ENCODE peak calls at places on chromosomes 1 and 21, in ten cellular contexts. A is foreskin keratinocyte, Z is WTC11, F is IMR-90, B is HFF-Myc, H is RWPE2, L is fibroblast of pulmonary artery, Y is RWPE1, I is bronchial epithelial cell, C is heart right ventricle. E is an unnamed sample.

GRCh38 chr21:39715804-39716397 is 29.1 kb upstream of the IGSF5 start:
- DNase-seq in I (peak; percentile 21), B (no peak), C (peak; percentile 16), A (no peak), L (peak; percentile 54), Y (peak; percentile 47), Z (peak; percentile 54), F (peak; percentile 32), H (no peak), E (peak; percentile 60)

GRCh38 chr1:6905790-6906189 is 120.5 kb downstream of the CAMTA1 start:
- DNase-seq in C (no peak), Z (no peak), H (no peak), A (no peak), L (no peak), F (no peak), B (no peak), Y (no peak), I (no peak), E (no peak)

GRCh38 chr1:234409328-234409727 is 36.1 kb downstream of the COA6 start:
- DNase-seq in Z (no peak), I (no peak), F (peak; percentile 8), C (no peak), B (no peak), H (no peak), A (no peak), L (no peak), Y (no peak), E (no peak)

GRCh38 chr1:46197551-46198025 is 646 bp downstream of the POMGNT1 start:
- DNase-seq in F (no peak), I (no peak), B (no peak), A (no peak), H (no peak), C (no peak), Z (no peak), Y (no peak), L (no peak), E (no peak)

GRCh38 chr1:10516925-10517676 is 42.4 kb downstream of the PEX14 start:
- DNase-seq in I (no peak), Z (no peak), A (no peak), C (no peak), L (no peak), B (no peak), F (no peak), Y (no peak), H (no peak), E (no peak)

GRCh38 chr1:24318238-24318987 is 744 bp upstream of the GRHL3 start:
- DNase-seq in I (peak; percentile 69), Y (no peak), L (peak; percentile 25), Z (no peak), H (no peak), F (peak; percentile 36), C (no peak), A (no peak), B (no peak), E (no peak)

GRCh38 chr1:108584320-108584968 is 24.5 kb downstream of the EEIG2 start:
- DNase-seq in Z (no peak), A (no peak), Y (no peak), F (no peak), H (no peak), L (no peak), B (no peak), C (no peak), I (no peak), E (no peak)

GRCh38 chr21:33644383-33645074 is 2.2 kb downstream of the ITSN1 start:
- DNase-seq in B (no peak), F (peak; percentile 66), H (no peak), A (no peak), Y (peak; percentile 13), I (peak; percentile 18), L (peak; percentile 92), Z (no peak), C (no peak), E (no peak)

GRCh38 chr21:35643176-35643575 is 417.1 kb downstream of the SETD4 start:
- DNase-seq in Y (peak; percentile 34), C (no peak), H (no peak), F (peak; percentile 39), I (peak; percentile 73), Z (no peak), B (no peak), L (peak; percentile 68), A (peak; percentile 79), E (no peak)

GRCh38 chr1:156826596-156826995 is 9.9 kb upstream of the SH2D2A start:
- DNase-seq in A (no peak), Y (no peak), L (peak; percentile 33), C (no peak), F (peak; percentile 34), I (no peak), H (no peak), Z (no peak), B (no peak), E (no peak)

GRCh38 chr1:244012232-244012631 is 38.9 kb upstream of the ZBTB18 start:
- DNase-seq in C (no peak), A (peak; percentile 21), Z (no peak), I (peak; percentile 41), L (peak; percentile 80), F (peak; percentile 78), Y (peak; percentile 39), B (no peak), H (no peak), E (peak; percentile 7)

GRCh38 chr1:26276432-26276838 is 3.5 kb upstream of the SH3BGRL3 start:
- DNase-seq in L (no peak), Z (no peak), B (no peak), I (no peak), F (no peak), Y (no peak), C (no peak), A (no peak), H (no peak), E (no peak)

GRCh38 chr1:238487931-238488330 is 597.2 kb upstream of the ZP4 start:
- DNase-seq in A (no peak), C (no peak), I (no peak), L (no peak), Z (no peak), H (no peak), F (peak; percentile 49), B (no peak), Y (no peak), E (no peak)

GRCh38 chr1:22969224-22969829 is 3.3 kb downstream of the LACTBL1 start:
- DNase-seq in Z (no peak), B (peak; percentile 61), C (no peak), F (peak; percentile 90), A (peak; percentile 20), Y (peak; percentile 41), I (peak; percentile 62), H (no peak), L (peak; percentile 88), E (no peak)

GRCh38 chr1:40197656-40198055 is 36.5 kb downstream of the RLF start:
- DNase-seq in H (no peak), I (no peak), C (no peak), A (no peak), Y (no peak), L (no peak), B (no peak), F (no peak), Z (no peak), E (no peak)
- TF ChIP-seq CTCF in H (peak; percentile 37), I (no peak), C (peak; percentile 20), A (peak; percentile 43), Y (peak; percentile 10), L (peak; percentile 23), B (no peak), F (peak; percentile 14), Z (no peak), E (no peak)

GRCh38 chr1:44033756-44034155 is 2.5 kb upstream of the SLC6A9 start:
- DNase-seq in H (no peak), C (no peak), A (no peak), Y (no peak), B (no peak), Z (no peak), L (no peak), F (no peak), I (no peak), E (no peak)

GRCh38 chr1:44034976-44035716 is 3.9 kb upstream of the SLC6A9 start:
- DNase-seq in L (no peak), B (no peak), H (no peak), I (no peak), C (no peak), F (no peak), Y (no peak), A (no peak), Z (no peak), E (no peak)

GRCh38 chr1:44033041-44033575 is 1.8 kb upstream of the SLC6A9 start:
- DNase-seq in Y (no peak), F (no peak), B (no peak), L (no peak), A (no peak), I (no peak), Z (no peak), C (no peak), H (no peak), E (no peak)

GRCh38 chr1:44035726-44036408 is 4.6 kb upstream of the SLC6A9 start:
- DNase-seq in I (no peak), H (no peak), B (no peak), C (peak; percentile 38), Z (no peak), F (no peak), Y (no peak), L (peak; percentile 31), A (no peak), E (no peak)

DNA sequence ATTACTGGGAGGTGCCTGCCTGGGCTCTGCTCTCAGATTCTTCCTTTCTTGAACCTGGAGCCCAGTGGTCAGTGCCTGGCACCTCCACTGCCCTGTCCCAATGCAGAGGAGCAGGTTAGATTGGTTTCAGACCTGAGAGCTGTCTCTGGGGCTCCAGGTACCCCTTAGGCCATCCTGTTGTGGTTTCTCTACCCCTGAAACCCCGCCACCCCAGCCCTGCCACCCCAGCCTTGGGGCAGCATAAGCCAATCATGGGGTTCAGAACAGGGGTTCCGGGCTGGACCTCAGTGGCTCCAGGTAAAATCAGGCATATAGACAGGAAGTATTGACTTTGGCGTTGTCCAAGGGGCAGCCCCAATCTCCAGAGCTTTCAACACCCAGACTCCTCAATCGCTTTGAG is 3.2 kb upstream of the SLC6A9 start:
- DNase-seq in F (no peak), I (no peak), A (no peak), C (no peak), B (no peak), H (no peak), Z (no peak), L (no peak), Y (no peak), E (no peak)
- TF ChIP-seq CTCF in F (no peak), I (no peak), A (no peak), C (no peak), B (no peak), H (no peak), Z (no peak), L (no peak), Y (no peak), E (no peak)

DNA sequence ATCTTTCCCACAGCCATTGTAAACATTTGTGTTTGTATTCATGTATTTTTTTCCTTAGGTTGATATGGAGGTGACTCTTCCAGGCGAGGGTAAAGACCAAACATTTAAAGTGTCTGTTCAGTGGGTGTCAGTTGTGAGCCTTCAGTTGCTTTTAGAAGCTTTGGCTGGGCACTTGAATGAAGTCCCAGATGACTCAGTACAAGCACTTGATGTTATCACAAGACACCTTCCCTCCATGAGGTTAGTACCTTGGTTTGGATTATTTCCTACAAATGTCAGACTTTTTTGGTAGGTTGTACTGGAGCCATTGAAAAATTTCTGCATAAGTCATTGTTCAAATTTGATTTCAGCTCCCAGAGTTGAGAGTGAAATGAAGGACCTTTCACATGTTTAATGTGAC is 17.4 kb downstream of the AGO4 start:
- DNase-seq in Z (no peak), H (no peak), C (no peak), Y (no peak), F (no peak), A (no peak), I (no peak), L (no peak), B (no peak), E (no peak)
- TF ChIP-seq CTCF in Z (no peak), H (no peak), C (no peak), Y (no peak), F (no peak), A (no peak), I (no peak), L (no peak), B (no peak), E (no peak)

GRCh38 chr1:8031176-8031785 is 5.2 kb upstream of the ERRFI1 start:
- DNase-seq in A (no peak), H (no peak), Z (no peak), L (peak; percentile 84), Y (no peak), F (peak; percentile 73), B (no peak), I (no peak), C (no peak), E (no peak)
- TF ChIP-seq CTCF in A (peak; percentile 92), H (peak; percentile 95), Z (peak; percentile 30), L (peak; percentile 57), Y (peak; percentile 83), F (peak; percentile 81), B (peak; percentile 40), I (peak; percentile 23), C (peak; percentile 76), E (peak; percentile 46)